ENCODE peak calls at places on chromosomes 6 and 20, in four cellular contexts. S is H1, D is HepG2, U is K562. M is an unnamed sample.

GRCh38 chr6:20876016-20876415 is 341.8 kb downstream of the CDKAL1 start:
- DNase-seq in S (no peak), U (no peak), D (no peak), M (no peak)

GRCh38 chr20:43942661-43943285 is 28.1 kb downstream of the TOX2 start:
- DNase-seq in U (no peak), S (no peak), D (no peak), M (no peak)

GRCh38 chr20:43584448-43585138 is 6.1 kb upstream of the IFT52 start:
- DNase-seq in U (no peak), D (peak; percentile 74), S (no peak), M (no peak)

GRCh38 chr6:150417899-150418824 is 49.4 kb downstream of the IYD start:
- DNase-seq in U (peak; percentile 68), S (no peak), D (peak; percentile 63), M (peak; percentile 40)

GRCh38 chr20:36384022-36384619 is 78.0 kb downstream of the DLGAP4 start:
- DNase-seq in U (peak; percentile 77), D (peak; percentile 79), S (peak; percentile 63), M (no peak)

GRCh38 chr6:141587482-141588266 is 545.1 kb upstream of the GJE1 start:
- DNase-seq in S (no peak), U (no peak), D (no peak), M (no peak)

GRCh38 chr20:36847009-36847709 is 28.8 kb upstream of the TLDC2 start:
- DNase-seq in S (no peak), U (no peak), D (no peak), M (no peak)

GRCh38 chr6:142378138-142378875 is 76.5 kb downstream of the ADGRG6 start:
- DNase-seq in S (no peak), U (no peak), D (peak; percentile 87), M (no peak)

GRCh38 chr6:136927313-136927712 is 5.2 kb downstream of the SLC35D3 start:
- DNase-seq in S (no peak), U (peak; percentile 51), D (peak; percentile 10), M (no peak)

GRCh38 chr20:33791959-33792597 is 19.1 kb upstream of the CHMP4B start:
- DNase-seq in S (peak; percentile 31), D (peak; percentile 61), U (peak; percentile 59), M (no peak)

GRCh38 chr20:41223112-41223511 is 85.8 kb downstream of the PLCG1 start:
- DNase-seq in S (no peak), D (no peak), U (no peak), M (no peak)

GRCh38 chr20:58307270-58307669 is 2.2 kb upstream of the RAB22A start:
- DNase-seq in S (no peak), U (no peak), D (no peak), M (no peak)

GRCh38 chr20:642398-643174 is 10.4 kb downstream of the SRXN1 start:
- DNase-seq in U (peak; percentile 47), D (peak; percentile 69), S (no peak), M (no peak)

GRCh38 chr6:157215702-157216101 is 107.6 kb downstream of the TMEM242 start:
- DNase-seq in U (no peak), D (no peak), S (no peak), M (no peak)

GRCh38 chr6:30787954-30788353 is 43.6 kb upstream of the IER3 start:
- DNase-seq in S (no peak), U (no peak), D (peak; percentile 88), M (no peak)

GRCh38 chr6:144675231-144675861 is 390.2 kb downstream of the UTRN start:
- DNase-seq in S (no peak), D (no peak), U (no peak), M (peak; percentile 24)

GRCh38 chr20:60820918-60821317 is 431.1 kb upstream of the CDH4 start:
- DNase-seq in U (no peak), S (no peak), D (no peak), M (no peak)

GRCh38 chr6:140041056-140041455 is 666.6 kb upstream of the CITED2 start:
- DNase-seq in U (no peak), D (no peak), S (no peak), M (no peak)

GRCh38 chr6:53647437-53648094 is 18.0 kb downstream of the KLHL31 start:
- DNase-seq in U (no peak), D (no peak), S (no peak), M (no peak)

GRCh38 chr6:125612400-125612846 is 137.0 kb upstream of the HEY2 start:
- DNase-seq in D (no peak), S (no peak), U (no peak), M (no peak)

GRCh38 chr6:30450908-30451818 is 38.1 kb upstream of the HLA-E start:
- DNase-seq in S (no peak), D (peak; percentile 39), U (no peak), M (peak; percentile 36)

GRCh38 chr20:39547546-39548410 is 585.6 kb downstream of the DHX35 start:
- DNase-seq in D (no peak), U (no peak), S (no peak), M (no peak)

GRCh38 chr20:53161073-53161472 is 188.9 kb downstream of the TSHZ2 start:
- DNase-seq in D (no peak), S (no peak), U (no peak), M (no peak)

GRCh38 chr20:39133205-39133604 is 171.1 kb downstream of the DHX35 start:
- DNase-seq in S (no peak), U (no peak), D (no peak), M (no peak)

GRCh38 chr6:49205526-49205925 is 257.5 kb downstream of the MMUT start:
- DNase-seq in D (no peak), S (no peak), U (no peak), M (no peak)

GRCh38 chr6:161027385-161027784 is 35.8 kb downstream of the MAP3K4 start:
- DNase-seq in U (no peak), S (no peak), D (no peak), M (no peak)

GRCh38 chr20:19823971-19824370 is 65.9 kb downstream of the RIN2 start:
- DNase-seq in D (no peak), S (no peak), U (peak; percentile 2), M (no peak)

GRCh38 chr20:4136078-4136966 is 121.0 kb upstream of the RNF24 start:
- DNase-seq in D (peak; percentile 66), U (no peak), S (no peak), M (no peak)

GRCh38 chr20:62346398-62347150 is 20.5 kb downstream of the LAMA5 start:
- DNase-seq in U (no peak), D (no peak), S (no peak), M (no peak)

GRCh38 chr6:37209461-37210205 is 39.7 kb downstream of the PIM1 start:
- DNase-seq in S (no peak), D (no peak), U (peak; percentile 17), M (no peak)

GRCh38 chr20:16713056-16713455 is 16.8 kb upstream of the SNRPB2 start:
- DNase-seq in U (no peak), D (no peak), S (no peak), M (no peak)

GRCh38 chr6:90204327-90204726 is 92.3 kb downstream of the BACH2 start:
- DNase-seq in D (no peak), U (peak; percentile 35), S (no peak), M (no peak)

GRCh38 chr20:21322083-21322710 is 19.1 kb downstream of the XRN2 start:
- DNase-seq in U (no peak), D (no peak), S (no peak), M (no peak)

GRCh38 chr20:21325296-21325695 is 22.2 kb downstream of the XRN2 start:
- DNase-seq in S (no peak), U (peak; percentile 53), D (no peak), M (no peak)

GRCh38 chr20:21324126-21324525 is 21.0 kb downstream of the XRN2 start:
- DNase-seq in S (no peak), U (no peak), D (no peak), M (no peak)

GRCh38 chr20:21323640-21324039 is 20.5 kb downstream of the XRN2 start:
- DNase-seq in D (no peak), U (peak; percentile 55), S (no peak), M (no peak)

GRCh38 chr20:21322921-21323321 is 19.8 kb downstream of the XRN2 start:
- DNase-seq in U (peak; percentile 16), S (no peak), D (no peak), M (no peak)
- TF ChIP-seq CBX5 in U (no peak), S (no peak), D (no peak), M (no peak)

GRCh38 chr6:168198302-168199180 is 119.5 kb upstream of the FRMD1 start:
- DNase-seq in S (no peak), U (no peak), D (no peak), M (no peak)
- TF ChIP-seq CBX5 in S (no peak), U (no peak), D (no peak), M (no peak)

GRCh38 chr20:46963758-46964181 is 69.1 kb downstream of the EYA2 start:
- DNase-seq in S (no peak), U (no peak), D (no peak), M (no peak)

GRCh38 chr20:46963196-46963529 is 68.5 kb downstream of the EYA2 start:
- DNase-seq in D (no peak), U (no peak), S (no peak), M (no peak)

GRCh38 chr20:46965124-46965455 is 70.4 kb downstream of the EYA2 start:
- DNase-seq in S (no peak), U (no peak), D (no peak), M (no peak)

GRCh38 chr20:46965477-46965876 is 70.8 kb downstream of the EYA2 start:
- DNase-seq in S (no peak), U (no peak), D (no peak), M (no peak)

DNA sequence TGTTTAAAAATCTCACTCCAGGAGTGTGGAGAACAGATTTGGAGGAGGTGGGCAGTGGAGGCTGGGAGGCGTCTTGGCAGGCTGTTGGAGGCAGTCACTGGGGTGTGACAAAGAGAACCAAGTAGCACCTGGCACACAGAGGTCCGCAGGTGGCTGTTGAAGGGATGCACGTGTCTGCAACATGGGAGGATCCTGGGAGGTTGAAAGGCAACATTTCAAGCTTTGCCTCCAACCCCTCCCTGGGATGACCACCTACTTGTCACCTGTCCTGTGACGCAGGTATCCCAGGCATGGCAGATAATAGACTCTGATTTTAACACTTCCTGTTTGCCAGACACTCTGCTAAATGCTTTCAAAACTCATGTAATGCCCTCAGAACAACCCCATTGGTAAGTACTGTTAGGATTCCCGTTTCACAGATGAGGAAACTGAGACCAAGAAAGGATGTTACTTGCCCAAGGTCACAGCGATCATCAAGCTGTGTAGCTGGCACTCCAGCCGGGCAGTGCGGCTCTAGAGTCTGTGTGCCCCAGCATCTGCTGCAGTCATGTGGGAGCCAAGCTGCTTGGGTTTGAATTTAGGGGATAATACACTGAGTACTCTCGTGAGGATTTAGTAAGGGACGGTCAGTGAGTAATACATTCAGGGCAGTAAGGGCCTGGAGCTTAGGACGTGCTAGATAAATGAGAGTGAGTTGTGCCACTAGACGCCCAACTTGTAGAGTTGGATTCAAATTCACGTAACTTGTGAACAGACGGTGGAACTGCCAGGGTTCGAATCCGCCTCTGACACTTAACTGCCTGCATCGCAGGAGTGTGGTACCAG is 69.9 kb downstream of the EYA2 start:
- DNase-seq in D (no peak), U (no peak), S (no peak), M (no peak)
- TF ChIP-seq CBX5 in D (no peak), U (no peak), S (no peak), M (no peak)

DNA sequence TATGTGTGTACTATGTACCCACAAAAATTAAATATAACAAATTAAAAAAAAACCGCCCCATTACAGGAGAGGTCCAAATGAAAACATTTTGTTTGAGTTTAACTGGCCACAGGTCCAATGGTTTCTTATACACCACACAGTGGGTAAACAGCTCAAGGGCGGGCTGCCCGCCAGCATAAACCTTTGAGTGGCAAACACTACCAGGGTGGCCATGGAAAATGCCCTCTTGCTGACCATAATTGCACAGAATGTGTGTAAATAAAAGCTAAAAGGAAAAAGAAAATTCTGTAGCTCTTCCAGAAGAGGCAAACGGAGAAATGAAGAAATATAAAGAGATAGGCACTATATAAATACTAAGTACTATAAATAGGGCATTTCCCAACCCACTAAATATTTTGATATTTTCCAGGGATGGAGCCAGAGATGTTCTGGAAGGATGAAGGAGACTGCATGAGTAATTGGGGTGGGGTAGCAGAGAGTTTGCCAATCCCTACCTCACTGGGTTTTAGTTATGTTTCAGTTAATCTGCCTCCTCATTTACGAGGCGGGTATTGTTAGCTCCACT is 1.1 kb upstream of the CDC5L start:
- DNase-seq in U (peak; percentile 20), S (no peak), D (no peak), M (no peak)
- TF ChIP-seq CBX5 in U (no peak), S (no peak), D (no peak), M (no peak)

M was measured in GM12878.